ENCODE peak calls at places on chromosomes 16 and 17, in eight cellular contexts. One of them, this sample, is unnamed.

GRCh38 chr17:43846963-43847369 is at the start of gene CD300LG:
- DNase-seq in esophagus squamous epithelium: no peak
- DNase-seq in stomach: no peak
- DNase-seq in OCI-LY7: no peak
- DNase-seq in HFF-Myc: no peak
- DNase-seq in IMR-90: no peak
- DNase-seq in A549: no peak
- DNase-seq in fibroblast of mammary gland: no peak
- DNase-seq in this sample: no peak

GRCh38 chr17:66365903-66366302 is 63.5 kb downstream of the PRKCA start:
- DNase-seq in esophagus squamous epithelium: no peak
- DNase-seq in stomach: no peak
- DNase-seq in OCI-LY7: no peak
- DNase-seq in HFF-Myc: no peak
- DNase-seq in IMR-90: no peak
- DNase-seq in A549: no peak
- DNase-seq in fibroblast of mammary gland: no peak
- DNase-seq in this sample: no peak

GRCh38 chr17:19398301-19399181 is 11.6 kb upstream of the MFAP4 start:
- DNase-seq in esophagus squamous epithelium: no peak
- DNase-seq in stomach: peak; percentile 54
- DNase-seq in OCI-LY7: no peak
- DNase-seq in HFF-Myc: no peak
- DNase-seq in IMR-90: no peak
- DNase-seq in A549: peak; percentile 45
- DNase-seq in fibroblast of mammary gland: peak; percentile 74
- DNase-seq in this sample: peak; percentile 30

GRCh38 chr17:32111141-32111771 is 31.0 kb upstream of the RHOT1 start:
- DNase-seq in esophagus squamous epithelium: no peak
- DNase-seq in stomach: peak; percentile 61
- DNase-seq in OCI-LY7: peak; percentile 12
- DNase-seq in HFF-Myc: peak; percentile 46
- DNase-seq in IMR-90: peak; percentile 68
- DNase-seq in A549: peak; percentile 68
- DNase-seq in fibroblast of mammary gland: peak; percentile 57
- DNase-seq in this sample: peak; percentile 78

GRCh38 chr17:47272491-47272890 is 18.9 kb downstream of the ITGB3 start:
- DNase-seq in esophagus squamous epithelium: no peak
- DNase-seq in stomach: no peak
- DNase-seq in OCI-LY7: no peak
- DNase-seq in HFF-Myc: no peak
- DNase-seq in IMR-90: no peak
- DNase-seq in A549: no peak
- DNase-seq in fibroblast of mammary gland: no peak
- DNase-seq in this sample: no peak

GRCh38 chr17:63431939-63432804 is 13.9 kb downstream of the CYB561 start:
- DNase-seq in esophagus squamous epithelium: no peak
- DNase-seq in stomach: no peak
- DNase-seq in OCI-LY7: no peak
- DNase-seq in HFF-Myc: no peak
- DNase-seq in IMR-90: peak; percentile 66
- DNase-seq in A549: peak; percentile 67
- DNase-seq in fibroblast of mammary gland: peak; percentile 22
- DNase-seq in this sample: peak; percentile 67

GRCh38 chr16:75627856-75628255 is 4.8 kb upstream of the ADAT1 start:
- DNase-seq in esophagus squamous epithelium: no peak
- DNase-seq in stomach: no peak
- DNase-seq in OCI-LY7: no peak
- DNase-seq in HFF-Myc: no peak
- DNase-seq in IMR-90: peak; percentile 16
- DNase-seq in A549: no peak
- DNase-seq in fibroblast of mammary gland: no peak
- DNase-seq in this sample: no peak

GRCh38 chr17:57918017-57918895 is 37.0 kb downstream of the CUEDC1 start:
- DNase-seq in esophagus squamous epithelium: no peak
- DNase-seq in stomach: no peak
- DNase-seq in OCI-LY7: no peak
- DNase-seq in HFF-Myc: no peak
- DNase-seq in IMR-90: peak; percentile 80
- DNase-seq in A549: no peak
- DNase-seq in fibroblast of mammary gland: peak; percentile 41
- DNase-seq in this sample: peak; percentile 44

GRCh38 chr16:15609286-15609649 is 33.7 kb downstream of the MARF1 start:
- DNase-seq in esophagus squamous epithelium: no peak
- DNase-seq in stomach: no peak
- DNase-seq in OCI-LY7: no peak
- DNase-seq in HFF-Myc: no peak
- DNase-seq in IMR-90: no peak
- DNase-seq in A549: no peak
- DNase-seq in fibroblast of mammary gland: no peak
- DNase-seq in this sample: no peak

GRCh38 chr16:1678500-1679098 is 520 bp downstream of the JPT2 start:
- DNase-seq in esophagus squamous epithelium: no peak
- DNase-seq in stomach: peak; percentile 50
- DNase-seq in OCI-LY7: peak; percentile 33
- DNase-seq in HFF-Myc: no peak
- DNase-seq in IMR-90: peak; percentile 24
- DNase-seq in A549: peak; percentile 76
- DNase-seq in fibroblast of mammary gland: peak; percentile 38
- DNase-seq in this sample: no peak

GRCh38 chr17:17358866-17359265 is 55.7 kb downstream of the NT5M start:
- DNase-seq in esophagus squamous epithelium: no peak
- DNase-seq in stomach: no peak
- DNase-seq in OCI-LY7: no peak
- DNase-seq in HFF-Myc: no peak
- DNase-seq in IMR-90: no peak
- DNase-seq in A549: no peak
- DNase-seq in fibroblast of mammary gland: no peak
- DNase-seq in this sample: no peak

GRCh38 chr17:65914784-65915342 is 277.1 kb downstream of the CEP112 start:
- DNase-seq in esophagus squamous epithelium: no peak
- DNase-seq in stomach: no peak
- DNase-seq in OCI-LY7: peak; percentile 60
- DNase-seq in HFF-Myc: no peak
- DNase-seq in IMR-90: no peak
- DNase-seq in A549: no peak
- DNase-seq in fibroblast of mammary gland: no peak
- DNase-seq in this sample: no peak

GRCh38 chr17:29835438-29836351 is 94.3 kb downstream of the SSH2 start:
- DNase-seq in esophagus squamous epithelium: no peak
- DNase-seq in stomach: peak; percentile 54
- DNase-seq in OCI-LY7: no peak
- DNase-seq in HFF-Myc: no peak
- DNase-seq in IMR-90: peak; percentile 73
- DNase-seq in A549: peak; percentile 13
- DNase-seq in fibroblast of mammary gland: peak; percentile 72
- DNase-seq in this sample: peak; percentile 26

GRCh38 chr17:7705269-7706255 is 560 bp downstream of the EFNB3 start:
- DNase-seq in esophagus squamous epithelium: no peak
- DNase-seq in stomach: no peak
- DNase-seq in OCI-LY7: no peak
- DNase-seq in HFF-Myc: no peak
- DNase-seq in IMR-90: no peak
- DNase-seq in A549: no peak
- DNase-seq in fibroblast of mammary gland: no peak
- DNase-seq in this sample: no peak
- H3K4me3 ChIP-seq in esophagus squamous epithelium: peak overlapping the region; percentile 37
- H3K4me3 ChIP-seq in stomach: peak overlapping the region; percentile 45
- H3K4me3 ChIP-seq in OCI-LY7: no peak overlapping the region
- H3K4me3 ChIP-seq in HFF-Myc: peak overlapping the region; percentile 56
- H3K4me3 ChIP-seq in IMR-90: peak overlapping the region; percentile 36
- H3K4me3 ChIP-seq in A549: peak overlapping the region; percentile 44
- H3K4me3 ChIP-seq in fibroblast of mammary gland: peak overlapping the region; percentile 19
- H3K4me3 ChIP-seq in this sample: peak overlapping the region; percentile 33

DNA sequence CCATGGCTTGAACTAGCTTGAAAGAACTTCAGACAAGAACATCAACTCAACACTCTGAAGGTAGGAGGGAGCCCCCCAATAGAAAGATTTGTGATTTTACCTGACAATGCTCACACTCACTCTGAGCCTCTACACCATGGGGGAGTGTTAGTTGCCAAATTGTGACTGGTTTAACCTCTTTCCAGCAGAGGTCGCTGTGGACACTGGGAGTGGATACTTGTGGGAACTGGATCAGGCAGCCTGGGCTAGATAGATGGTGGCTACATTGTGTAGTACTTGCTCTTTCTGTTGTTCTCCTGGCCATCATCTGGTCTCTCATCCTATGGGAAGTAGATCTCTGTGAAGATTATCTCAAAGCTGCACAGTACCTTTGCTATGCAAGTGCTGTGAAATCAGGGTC is 2.9 kb downstream of the SMPD3 start:
- DNase-seq in esophagus squamous epithelium: no peak
- DNase-seq in stomach: peak; percentile 70
- DNase-seq in OCI-LY7: peak; percentile 79
- DNase-seq in HFF-Myc: peak; percentile 31
- DNase-seq in IMR-90: peak; percentile 5
- DNase-seq in A549: peak; percentile 66
- DNase-seq in fibroblast of mammary gland: peak; percentile 44
- DNase-seq in this sample: no peak
- TF ChIP-seq CTCF in esophagus squamous epithelium: peak; percentile 60
- TF ChIP-seq CTCF in stomach: no peak
- TF ChIP-seq CTCF in OCI-LY7: peak; percentile 93
- TF ChIP-seq CTCF in HFF-Myc: peak; percentile 66
- TF ChIP-seq CTCF in IMR-90: peak; percentile 25
- TF ChIP-seq CTCF in A549: peak; percentile 32
- TF ChIP-seq CTCF in fibroblast of mammary gland: peak; percentile 59
- TF ChIP-seq CTCF in this sample: peak; percentile 28

DNA sequence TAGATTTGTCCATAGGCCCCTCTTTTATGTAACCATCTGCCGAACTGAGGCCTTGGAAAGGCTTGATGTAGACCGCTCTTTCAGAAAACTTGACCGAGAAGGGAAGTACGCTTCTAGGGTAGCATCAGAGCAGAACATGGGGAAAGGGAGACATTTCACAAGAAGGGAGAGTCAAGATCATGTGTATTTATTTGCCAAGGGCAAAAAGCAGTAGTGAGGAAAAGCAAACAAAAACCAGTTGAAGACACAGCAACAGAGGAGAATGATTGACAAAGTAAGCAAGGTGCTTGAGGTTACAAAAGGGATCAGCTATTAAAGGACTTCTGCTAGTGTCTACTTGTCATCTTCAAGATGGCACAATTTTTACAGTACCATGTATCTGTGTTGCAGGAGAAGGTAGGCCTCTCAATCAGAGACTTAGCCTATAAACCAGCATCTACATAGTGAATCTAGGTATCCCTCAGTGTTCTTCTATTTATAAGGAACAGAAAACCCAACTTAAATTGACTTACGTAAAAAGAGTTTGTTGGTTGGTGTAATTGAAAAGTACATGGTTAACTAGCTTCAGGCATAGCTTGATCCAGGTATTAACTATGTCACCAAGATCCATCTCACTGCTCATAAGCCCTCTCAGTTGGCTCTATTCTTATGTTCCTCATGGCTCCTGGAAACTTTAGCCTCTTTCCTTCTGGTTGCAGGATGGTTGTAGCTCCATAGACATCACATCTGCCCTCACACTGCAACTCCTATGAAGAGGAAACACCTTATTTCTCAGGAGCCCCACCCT is 288.4 kb downstream of the IRX3 start:
- DNase-seq in esophagus squamous epithelium: no peak
- DNase-seq in stomach: no peak
- DNase-seq in OCI-LY7: no peak
- DNase-seq in HFF-Myc: no peak
- DNase-seq in IMR-90: no peak
- DNase-seq in A549: peak; percentile 16
- DNase-seq in fibroblast of mammary gland: no peak
- DNase-seq in this sample: no peak
- H3K4me3 ChIP-seq in esophagus squamous epithelium: no peak overlapping the region
- H3K4me3 ChIP-seq in stomach: no peak overlapping the region
- H3K4me3 ChIP-seq in OCI-LY7: no peak overlapping the region
- H3K4me3 ChIP-seq in HFF-Myc: no peak overlapping the region
- H3K4me3 ChIP-seq in IMR-90: no peak overlapping the region
- H3K4me3 ChIP-seq in A549: no peak overlapping the region
- H3K4me3 ChIP-seq in fibroblast of mammary gland: no peak overlapping the region
- H3K4me3 ChIP-seq in this sample: no peak overlapping the region

GRCh38 chr17:13735861-13736260 is 134.1 kb upstream of the HS3ST3A1 start:
- DNase-seq in esophagus squamous epithelium: no peak
- DNase-seq in stomach: no peak
- DNase-seq in OCI-LY7: no peak
- DNase-seq in HFF-Myc: peak; percentile 84
- DNase-seq in IMR-90: no peak
- DNase-seq in A549: no peak
- DNase-seq in fibroblast of mammary gland: peak; percentile 79
- DNase-seq in this sample: no peak

GRCh38 chr17:13736915-13737314 is 135.2 kb upstream of the HS3ST3A1 start:
- DNase-seq in esophagus squamous epithelium: no peak
- DNase-seq in stomach: no peak
- DNase-seq in OCI-LY7: no peak
- DNase-seq in HFF-Myc: no peak
- DNase-seq in IMR-90: peak; percentile 46
- DNase-seq in A549: no peak
- DNase-seq in fibroblast of mammary gland: peak; percentile 88
- DNase-seq in this sample: no peak

GRCh38 chr17:13734880-13735279 is 133.2 kb upstream of the HS3ST3A1 start:
- DNase-seq in esophagus squamous epithelium: no peak
- DNase-seq in stomach: no peak
- DNase-seq in OCI-LY7: no peak
- DNase-seq in HFF-Myc: no peak
- DNase-seq in IMR-90: no peak
- DNase-seq in A549: no peak
- DNase-seq in fibroblast of mammary gland: no peak
- DNase-seq in this sample: no peak

GRCh38 chr17:13740692-13741091 is 139.0 kb upstream of the HS3ST3A1 start:
- DNase-seq in esophagus squamous epithelium: no peak
- DNase-seq in stomach: no peak
- DNase-seq in OCI-LY7: no peak
- DNase-seq in HFF-Myc: no peak
- DNase-seq in IMR-90: no peak
- DNase-seq in A549: no peak
- DNase-seq in fibroblast of mammary gland: peak; percentile 44
- DNase-seq in this sample: no peak

GRCh38 chr17:13735444-13735843 is 133.7 kb upstream of the HS3ST3A1 start:
- DNase-seq in esophagus squamous epithelium: no peak
- DNase-seq in stomach: no peak
- DNase-seq in OCI-LY7: no peak
- DNase-seq in HFF-Myc: peak; percentile 61
- DNase-seq in IMR-90: peak; percentile 5
- DNase-seq in A549: peak; percentile 7
- DNase-seq in fibroblast of mammary gland: peak; percentile 76
- DNase-seq in this sample: no peak
- TF ChIP-seq CTCF in esophagus squamous epithelium: no peak
- TF ChIP-seq CTCF in stomach: no peak
- TF ChIP-seq CTCF in OCI-LY7: no peak
- TF ChIP-seq CTCF in HFF-Myc: peak; percentile 46
- TF ChIP-seq CTCF in IMR-90: no peak
- TF ChIP-seq CTCF in A549: no peak
- TF ChIP-seq CTCF in fibroblast of mammary gland: peak; percentile 16
- TF ChIP-seq CTCF in this sample: no peak

This sample was measured in astrocyte of the spinal cord.